ENCODE peak calls at places on chromosomes 2 and 18, in six cellular contexts. A is HCT116, L is HepG2, Z is GM12878, S is H1, M is K562. T is an unnamed sample. For H4K20me1, the result is how much of the 10 kb centered on the place peaks cover.

GRCh38 chr2:205975082-205975949 is 110.7 kb downstream of the INO80D start:
- DNase-seq in A (peak), S (no peak), M (no peak), L (peak), Z (peak), T (no peak)

GRCh38 chr18:68666316-68666715 is 48.6 kb downstream of the TMX3 start:
- DNase-seq in L (no peak), Z (no peak), S (no peak), A (no peak), M (no peak), T (no peak)

GRCh38 chr2:127514485-127514884 is 11.8 kb downstream of the IWS1 start:
- DNase-seq in L (no peak), S (no peak), Z (no peak), M (no peak), A (no peak), T (no peak)

GRCh38 chr2:41923156-41923786 is 124.5 kb upstream of the PKDCC start:
- DNase-seq in L (no peak), M (no peak), A (no peak), Z (no peak), S (no peak), T (no peak)

GRCh38 chr18:74722237-74722636 is 124.6 kb downstream of the ZNF407 start:
- DNase-seq in L (no peak), Z (no peak), M (no peak), S (no peak), A (no peak), T (no peak)

GRCh38 chr2:39512434-39512935 is 75.4 kb upstream of the MAP4K3 start:
- DNase-seq in L (no peak), S (no peak), M (no peak), Z (no peak), A (no peak), T (no peak)

GRCh38 chr2:33304032-33304864 is 172.2 kb upstream of the RASGRP3 start:
- DNase-seq in A (peak), L (no peak), M (no peak), S (no peak), Z (no peak), T (no peak)

GRCh38 chr2:165474621-165475269 is 5.2 kb downstream of the CSRNP3 start:
- DNase-seq in M (no peak), A (no peak), Z (no peak), S (no peak), L (no peak), T (no peak)

GRCh38 chr2:42853571-42854206 is 61.3 kb upstream of the HAAO start:
- DNase-seq in Z (no peak), M (no peak), L (no peak), A (no peak), S (no peak), T (no peak)

GRCh38 chr2:169208026-169208425 is 138.7 kb downstream of the DHRS9 start:
- DNase-seq in S (no peak), Z (no peak), L (no peak), M (no peak), A (no peak), T (no peak)

GRCh38 chr2:6948081-6949008 is 31.1 kb downstream of the RNF144A start:
- DNase-seq in L (no peak), S (no peak), M (no peak), Z (no peak), A (no peak), T (no peak)

GRCh38 chr2:54503192-54503591 is 47.1 kb downstream of the SPTBN1 start:
- DNase-seq in Z (no peak), A (no peak), M (peak), S (no peak), L (peak), T (peak)

GRCh38 chr2:138078153-138078552 is 113.9 kb downstream of the HNMT start:
- DNase-seq in A (no peak), Z (no peak), L (no peak), M (no peak), S (no peak), T (no peak)

GRCh38 chr2:122307772-122308171 is 552.3 kb downstream of the TSN start:
- DNase-seq in L (no peak), M (no peak), S (no peak), A (no peak), Z (no peak), T (no peak)

GRCh38 chr2:15745329-15745728 is 153.7 kb downstream of the DDX1 start:
- DNase-seq in L (no peak), A (no peak), S (no peak), M (no peak), Z (no peak), T (no peak)

GRCh38 chr2:75098856-75099255 is 100.5 kb downstream of the TACR1 start:
- DNase-seq in S (no peak), Z (no peak), M (peak), A (no peak), L (peak), T (peak)

GRCh38 chr2:43399515-43400245 is 173.3 kb upstream of the ZFP36L2 start:
- DNase-seq in Z (no peak), S (no peak), M (no peak), A (no peak), L (no peak), T (peak)

GRCh38 chr18:14747513-14748474 is at the start of gene ANKRD30B:
- DNase-seq in S (no peak), Z (no peak), M (no peak), L (no peak), A (no peak), T (peak)

GRCh38 chr2:230124792-230125452 is 56.2 kb upstream of the SLC16A14 start:
- DNase-seq in Z (no peak), L (no peak), A (no peak), M (no peak), S (no peak), T (no peak)

GRCh38 chr2:166653185-166653813 is 159.2 kb upstream of the SCN7A start:
- DNase-seq in S (no peak), Z (no peak), M (no peak), A (no peak), L (peak), T (no peak)

GRCh38 chr2:64858541-64859031 is 130.6 kb upstream of the SLC1A4 start:
- DNase-seq in M (no peak), S (no peak), Z (no peak), A (no peak), L (no peak), T (no peak)

GRCh38 chr2:235745597-235745996 is 251.8 kb downstream of the AGAP1 start:
- DNase-seq in Z (no peak), A (no peak), S (no peak), M (no peak), L (no peak), T (no peak)

GRCh38 chr2:199463000-199463692 is 5.4 kb upstream of the SATB2 start:
- DNase-seq in Z (no peak), A (no peak), S (no peak), L (no peak), M (no peak), T (peak)

GRCh38 chr2:27020337-27020948 is 12.3 kb upstream of the TMEM214 start:
- DNase-seq in L (no peak), M (peak), Z (no peak), S (no peak), A (no peak), T (no peak)

GRCh38 chr2:240182966-240183365 is 42.5 kb upstream of the OTOS start:
- DNase-seq in M (no peak), S (no peak), L (no peak), A (no peak), Z (no peak), T (no peak)

GRCh38 chr18:35497006-35497333 is 790 bp downstream of the INO80C start:
- DNase-seq in S (no peak), L (no peak), A (no peak), Z (no peak), M (no peak), T (no peak)

GRCh38 chr2:268323-268722 is 3.6 kb downstream of the ACP1 start:
- DNase-seq in M (peak), S (no peak), L (no peak), A (no peak), Z (no peak), T (no peak)

GRCh38 chr2:119549236-119549635 is 5.0 kb downstream of the CFAP221 start:
- DNase-seq in M (no peak), L (no peak), A (no peak), S (no peak), Z (no peak), T (peak)

GRCh38 chr18:32576296-32576916 is 105.7 kb upstream of the GAREM1 start:
- DNase-seq in S (no peak), L (peak), Z (no peak), A (no peak), M (no peak), T (peak)

GRCh38 chr2:163919717-163920116 is 183.9 kb upstream of the FIGN start:
- DNase-seq in L (no peak), S (no peak), M (no peak), A (no peak), Z (no peak), T (no peak)

GRCh38 chr2:9640403-9641104 is 9.8 kb upstream of the YWHAQ start:
- DNase-seq in S (no peak), M (no peak), Z (no peak), L (no peak), A (no peak), T (no peak)

GRCh38 chr18:45715212-45715780 is 8.7 kb upstream of the SLC14A1 start:
- DNase-seq in M (no peak), S (no peak), L (no peak), Z (no peak), A (no peak), T (no peak)

GRCh38 chr2:215931256-215931903 is 82.0 kb downstream of the MREG start:
- DNase-seq in L (peak), S (no peak), M (peak), Z (no peak), A (peak), T (peak)

GRCh38 chr2:10776231-10776977 is 36.2 kb downstream of the PDIA6 start:
- DNase-seq in A (no peak), S (no peak), L (no peak), M (no peak), Z (no peak), T (peak)

GRCh38 chr2:62197609-62198236 is 1.8 kb downstream of the B3GNT2 start:
- DNase-seq in Z (no peak), S (no peak), A (no peak), L (no peak), M (peak), T (peak)

GRCh38 chr2:97834610-97835009 is 121.2 kb downstream of the ZAP70 start:
- DNase-seq in M (no peak), Z (no peak), L (no peak), S (no peak), A (no peak), T (no peak)

GRCh38 chr2:100320547-100321180 is 1.6 kb downstream of the LONRF2 start:
- DNase-seq in S (no peak), A (no peak), Z (no peak), M (peak), L (no peak), T (peak)

GRCh38 chr2:47064076-47064475 is 91.0 kb downstream of the STPG4 start:
- DNase-seq in A (no peak), L (no peak), Z (no peak), S (no peak), M (no peak), T (no peak)

GRCh38 chr18:64692826-64693225 is 543.9 kb upstream of the LINC00305 start:
- DNase-seq in Z (no peak), L (no peak), S (no peak), M (no peak), A (no peak), T (no peak)
- H4K20me1 ChIP-seq in Z (under half), L (under half), S (under half), M (under half), A (under half), T (under half)

GRCh38 chr2:70616168-70616694 is 62.6 kb upstream of the TGFA start:
- DNase-seq in M (no peak), A (no peak), L (no peak), Z (no peak), S (no peak), T (no peak)
- TF ChIP-seq YY1 in M (no peak), A (no peak), L (no peak), Z (no peak), S (no peak), T (no peak)

GRCh38 chr2:241289053-241289452 is 26.4 kb downstream of the HDLBP start:
- DNase-seq in M (no peak), S (no peak), A (no peak), L (no peak), Z (no peak), T (no peak)
- H4K20me1 ChIP-seq in M (under half), S (under half), A (under half), L (under half), Z (under half), T (half or more)

GRCh38 chr18:48594725-48595124 is 55.9 kb downstream of the CTIF start:
- DNase-seq in A (no peak), L (no peak), M (no peak), S (no peak), Z (no peak), T (no peak)

GRCh38 chr18:48595703-48596218 is 56.9 kb downstream of the CTIF start:
- DNase-seq in A (no peak), S (no peak), M (no peak), Z (no peak), L (no peak), T (no peak)

GRCh38 chr18:48590678-48591077 is 51.8 kb downstream of the CTIF start:
- DNase-seq in L (no peak), A (peak), S (no peak), Z (no peak), M (no peak), T (no peak)

GRCh38 chr18:48589797-48590519 is 51.1 kb downstream of the CTIF start:
- DNase-seq in Z (no peak), L (no peak), S (no peak), A (no peak), M (no peak), T (peak)

GRCh38 chr18:48592540-48592939 is 53.7 kb downstream of the CTIF start:
- DNase-seq in L (no peak), Z (no peak), M (peak), A (no peak), S (no peak), T (no peak)
- TF ChIP-seq YY1 in L (no peak), Z (no peak), M (no peak), A (no peak), S (no peak), T (no peak)

DNA sequence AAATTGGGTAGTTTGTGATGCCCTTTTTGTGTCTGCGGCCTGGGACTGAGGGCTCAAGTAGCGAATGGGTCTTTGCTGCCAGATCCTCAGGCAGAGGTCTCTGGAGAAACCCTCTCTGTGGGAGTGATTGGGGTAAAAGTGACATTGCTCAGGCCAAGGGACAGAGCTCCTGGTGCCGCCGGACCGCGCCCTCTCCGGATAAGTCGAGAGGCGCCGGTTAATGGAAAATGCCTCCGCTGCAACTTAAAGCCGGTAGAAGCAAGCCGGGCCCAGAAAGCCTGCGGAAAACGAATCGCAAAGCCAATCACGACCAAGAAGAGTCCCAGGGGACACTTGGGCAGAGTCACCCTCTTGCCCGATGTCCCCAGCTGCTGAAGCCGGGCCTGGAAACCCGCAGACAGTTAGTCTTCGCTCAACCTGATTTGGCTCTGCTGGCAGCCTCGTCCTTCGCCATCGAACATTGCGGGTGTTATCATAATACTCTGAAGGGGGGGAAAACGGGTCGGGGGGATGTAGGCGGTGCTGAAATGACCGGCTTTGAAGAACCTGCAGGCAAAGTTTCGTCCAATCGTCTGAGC is 347 bp upstream of the HOXD12 start:
- DNase-seq in L (no peak), A (no peak), M (no peak), S (no peak), Z (no peak), T (no peak)
- H4K20me1 ChIP-seq in L (under half), A (under half), M (under half), S (under half), Z (under half), T (under half)

DNA sequence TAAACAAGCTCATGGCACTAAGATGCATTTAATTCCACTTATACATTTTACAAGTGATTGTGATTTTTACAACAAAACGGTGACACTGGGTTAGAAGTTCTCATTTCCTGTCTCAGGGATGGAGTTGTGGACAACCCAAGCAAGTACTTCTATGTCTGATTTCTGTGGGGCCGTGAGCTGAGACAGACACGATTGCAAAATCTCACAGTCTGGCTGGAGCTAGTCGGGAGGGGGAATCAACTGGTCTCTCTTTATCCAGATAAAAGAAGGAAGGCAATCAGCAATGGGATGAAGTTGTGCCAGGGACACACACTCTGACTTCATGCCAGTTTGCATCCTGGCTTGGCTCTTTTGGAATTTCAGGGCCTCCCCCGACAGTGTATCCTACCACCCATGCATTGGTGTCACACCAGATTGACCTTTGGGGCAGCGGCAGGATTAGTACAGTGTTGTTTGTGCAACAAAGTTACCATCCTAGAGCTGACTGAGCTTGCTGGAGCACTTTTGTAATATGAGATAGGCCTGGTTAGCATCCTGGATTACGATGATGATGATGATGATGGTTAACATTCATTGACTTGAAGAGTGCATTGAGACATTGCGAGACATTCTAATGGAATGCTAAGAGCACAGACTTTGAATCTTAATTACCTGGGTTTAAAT is 98.8 kb downstream of the CTAGE1 start:
- DNase-seq in Z (no peak), L (no peak), M (no peak), A (no peak), S (no peak), T (no peak)
- TF ChIP-seq YY1 in Z (no peak), L (no peak), M (no peak), A (no peak), S (no peak), T (no peak)

T was measured in SK-N-SH.